ENCODE peak calls at places on chromosomes 11 and 22, in seven cellular contexts. Z is breast epithelium, N is spleen, A is GM12891, E is H1, U is K562, J is sigmoid colon. P is an unnamed sample.

GRCh38 chr11:58927393-58928081 is 11.8 kb upstream of the GLYATL1 start:
- DNase-seq in N (no peak), U (no peak), A (no peak), J (no peak), E (peak; percentile 95), Z (no peak), P (no peak)

GRCh38 chr11:87265915-87266314 is 228.2 kb downstream of the TMEM135 start:
- DNase-seq in N (no peak), U (no peak), A (no peak), Z (no peak), J (no peak), E (no peak), P (no peak)

GRCh38 chr22:36816635-36817428 is at the start of gene PVALB:
- DNase-seq in N (no peak), A (no peak), J (no peak), E (no peak), Z (no peak), U (peak; percentile 31), P (no peak)

GRCh38 chr11:11787305-11788066 is 54.3 kb upstream of the USP47 start:
- DNase-seq in E (no peak), N (peak; percentile 80), A (peak; percentile 10), U (peak; percentile 68), J (peak; percentile 85), Z (peak; percentile 75), P (no peak)

GRCh38 chr11:68976563-68976962 is 4.2 kb downstream of the MRGPRD start:
- DNase-seq in A (no peak), J (peak; percentile 22), E (no peak), U (no peak), Z (peak; percentile 39), N (peak; percentile 35), P (no peak)

GRCh38 chr22:17797721-17798559 is 23.7 kb upstream of the BID start:
- DNase-seq in E (no peak), J (no peak), A (peak; percentile 64), Z (no peak), U (no peak), N (no peak), P (peak; percentile 70)

GRCh38 chr11:17014321-17014773 is at the start of gene PLEKHA7:
- DNase-seq in U (peak; percentile 46), N (peak; percentile 68), Z (no peak), J (peak; percentile 47), E (no peak), A (peak; percentile 35), P (peak; percentile 39)

GRCh38 chr11:130314184-130314748 is 451 bp downstream of the ZBTB44 start:
- DNase-seq in E (no peak), J (peak; percentile 75), U (peak; percentile 82), A (peak; percentile 60), N (peak; percentile 95), Z (peak; percentile 54), P (peak; percentile 58)

GRCh38 chr11:17538731-17539130 is 5.5 kb downstream of the USH1C start:
- DNase-seq in N (peak; percentile 65), A (no peak), U (no peak), E (no peak), J (peak; percentile 35), Z (no peak), P (no peak)

GRCh38 chr11:23539556-23539955 is 679.3 kb upstream of the CCDC179 start:
- DNase-seq in U (no peak), A (no peak), J (no peak), N (no peak), Z (no peak), E (no peak), P (no peak)

GRCh38 chr22:36073476-36073875 is 44.9 kb upstream of the RBFOX2 start:
- DNase-seq in E (no peak), J (peak; percentile 8), A (no peak), U (no peak), N (no peak), Z (no peak), P (no peak)

GRCh38 chr11:62555464-62556092 is 9.0 kb upstream of the AHNAK start:
- DNase-seq in E (no peak), N (no peak), Z (no peak), U (no peak), J (peak; percentile 76), A (no peak), P (no peak)

GRCh38 chr11:62554377-62554776 is 7.8 kb upstream of the AHNAK start:
- DNase-seq in U (no peak), E (no peak), J (peak; percentile 72), Z (no peak), A (no peak), N (no peak), P (no peak)

GRCh38 chr11:62556872-62557631 is 10.4 kb upstream of the AHNAK start:
- DNase-seq in E (no peak), Z (no peak), U (no peak), A (no peak), N (no peak), J (no peak), P (no peak)

GRCh38 chr11:62558669-62559068 is 12.1 kb upstream of the AHNAK start:
- DNase-seq in N (peak; percentile 71), E (no peak), J (no peak), A (no peak), U (no peak), Z (no peak), P (no peak)

DNA sequence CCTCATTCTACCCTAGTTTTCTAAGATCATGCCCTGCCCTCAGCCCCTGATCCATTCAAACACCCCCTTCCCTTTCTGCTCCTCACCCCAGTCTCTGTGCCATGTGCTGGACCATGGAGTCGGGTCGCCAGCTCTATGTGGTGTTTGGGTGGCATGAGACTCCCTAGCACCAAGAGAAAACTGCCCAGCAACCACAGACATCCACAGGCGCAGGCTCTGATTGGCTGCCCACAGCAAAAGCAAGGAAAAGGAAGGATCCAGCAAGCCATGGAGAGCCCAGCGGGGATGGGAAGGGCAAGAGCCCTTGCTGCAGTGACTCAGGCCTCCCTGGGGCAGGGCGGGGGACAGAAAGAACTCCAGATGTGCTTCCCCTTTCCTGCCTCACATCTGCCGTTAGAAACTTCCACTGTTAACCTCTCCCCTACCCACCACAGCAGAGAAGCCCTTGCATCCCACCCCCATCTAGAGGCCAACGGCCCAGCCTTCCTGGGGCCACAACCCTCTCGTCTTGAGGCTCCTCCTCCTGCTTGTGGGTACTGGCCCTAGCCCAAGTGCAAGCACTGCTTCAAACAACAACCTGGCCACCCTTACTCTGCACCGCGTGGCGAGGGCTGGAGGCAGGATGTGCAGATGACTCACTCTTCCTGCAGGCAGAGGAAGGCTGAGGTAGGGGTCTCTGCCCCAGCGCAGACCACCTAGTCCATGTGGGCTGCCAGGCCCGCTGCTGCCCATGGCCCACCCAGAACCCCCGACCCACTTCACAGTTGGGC is 9.7 kb upstream of the AHNAK start:
- DNase-seq in A (no peak), U (peak; percentile 56), Z (peak; percentile 91), N (peak; percentile 96), J (peak; percentile 97), E (peak; percentile 63), P (no peak)
- TF ChIP-seq POLR2A in A (no peak), U (no peak), Z (no peak), N (no peak), J (no peak), E (peak; percentile 20), P (peak; percentile 41)

DNA sequence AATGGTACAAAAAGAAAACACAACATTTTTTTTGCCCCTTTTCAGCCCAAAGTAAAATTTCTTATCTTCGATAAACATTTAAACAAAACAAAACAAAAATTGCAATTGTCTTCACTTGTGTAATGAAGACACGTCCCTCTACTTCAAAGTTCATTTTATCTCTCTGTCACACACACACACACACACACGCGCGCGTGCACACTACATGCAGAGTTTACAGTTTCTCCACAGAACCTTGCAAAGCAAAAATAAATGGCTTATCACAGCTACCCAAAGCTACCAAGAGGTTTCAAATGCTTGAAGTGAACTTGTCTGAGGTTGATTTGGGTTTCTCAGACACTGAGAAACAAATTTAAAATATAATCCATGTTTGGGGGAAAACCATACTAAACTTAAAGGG is 72.3 kb downstream of the ETS1 start:
- DNase-seq in J (no peak), Z (no peak), A (no peak), E (no peak), N (no peak), U (no peak), P (no peak)
- TF ChIP-seq POLR2AphosphoS5 in J (no peak), Z (no peak), A (no peak), E (no peak), N (peak; percentile 24), U (no peak), P (no peak)

GRCh38 chr11:1036931-1037330 is 413 bp upstream of the MUC6 start:
- DNase-seq in N (no peak), J (no peak), A (no peak), Z (no peak), E (no peak), U (no peak), P (no peak)

GRCh38 chr11:1039481-1040427 is 3.2 kb upstream of the MUC6 start:
- DNase-seq in A (no peak), N (peak; percentile 75), Z (no peak), J (no peak), E (no peak), U (no peak), P (no peak)

GRCh38 chr11:1038921-1039320 is 2.4 kb upstream of the MUC6 start:
- DNase-seq in E (no peak), J (no peak), U (no peak), A (no peak), N (no peak), Z (no peak), P (no peak)

GRCh38 chr11:1037506-1038055 is 1.1 kb upstream of the MUC6 start:
- DNase-seq in A (no peak), N (no peak), Z (no peak), U (no peak), E (no peak), J (no peak), P (no peak)

GRCh38 chr11:1038361-1038760 is 1.8 kb upstream of the MUC6 start:
- DNase-seq in A (no peak), N (no peak), U (no peak), J (no peak), Z (no peak), E (no peak), P (no peak)
- TF ChIP-seq POLR2A in A (no peak), N (no peak), U (no peak), J (no peak), Z (no peak), E (no peak), P (no peak)

GRCh38 chr11:122139595-122139866 is 23.5 kb upstream of the BLID start:
- DNase-seq in A (no peak), E (no peak), N (no peak), J (no peak), U (no peak), Z (no peak), P (no peak)
- TF ChIP-seq POLR2AphosphoS5 in A (no peak), E (no peak), N (no peak), J (no peak), U (no peak), Z (no peak), P (no peak)

DNA sequence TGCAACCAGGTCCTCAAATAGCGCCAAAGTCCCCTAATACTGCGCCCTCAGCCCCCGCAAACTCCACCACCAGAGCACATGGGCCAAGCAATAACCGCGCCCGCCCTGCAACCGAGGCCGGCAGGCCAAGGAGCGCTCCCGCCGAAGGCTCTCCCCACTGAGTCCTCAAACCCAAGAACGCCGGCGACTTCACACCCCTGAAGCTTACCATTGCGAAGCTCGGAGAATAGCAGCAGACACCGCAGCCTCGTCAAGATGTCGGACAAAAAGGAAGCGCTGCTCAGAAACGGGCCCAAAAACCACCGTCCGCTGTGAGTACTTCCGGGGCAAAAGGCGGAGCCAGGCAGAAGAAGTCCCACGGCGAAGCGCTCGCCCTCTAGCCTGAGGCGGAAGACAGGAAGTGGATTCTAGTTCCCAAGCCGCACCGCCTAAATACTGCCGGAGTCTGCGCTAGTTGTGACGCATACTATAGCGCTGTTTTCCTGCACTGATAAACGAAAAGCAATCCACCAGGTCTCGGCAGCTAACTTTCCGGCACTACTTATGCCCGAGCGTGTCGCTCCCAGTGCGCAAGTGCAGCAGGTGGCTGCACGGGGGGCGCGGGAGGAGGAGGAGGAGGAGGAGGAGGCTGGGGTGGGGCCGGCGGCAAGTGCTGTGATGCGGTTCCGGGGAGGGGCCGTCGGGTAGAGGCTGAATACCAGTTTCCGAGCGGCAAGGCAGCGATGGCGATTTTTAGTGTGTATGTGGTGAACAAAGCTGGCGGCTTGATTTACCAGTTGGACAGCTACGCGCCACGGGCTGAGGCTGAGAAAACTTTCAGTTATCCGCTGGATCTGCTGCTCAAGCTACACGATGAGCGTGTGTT is at the start of the genes RPS25 and TRAPPC4:
- DNase-seq in E (peak; percentile 88), A (peak; percentile 90), J (peak; percentile 98), U (peak; percentile 84), N (peak; percentile 99), Z (peak; percentile 94), P (peak; percentile 95)
- TF ChIP-seq POLR2A in E (peak; percentile 95), A (peak; percentile 96), J (peak; percentile 80), U (peak; percentile 98), N (peak; percentile 47), Z (peak; percentile 38), P (peak; percentile 95)